ENCODE peak calls at places on chromosome 11, in four cellular contexts. C is IMR-90, K is H9, W is H1. T is an unnamed sample.

GRCh38 chr11:12598330-12599256 is 75.6 kb upstream of the TEAD1 start:
- DNase-seq in K (no peak), W (no peak), C (peak; percentile 59), T (no peak)

GRCh38 chr11:45926536-45927331 is 4.3 kb downstream of the LARGE2 start:
- DNase-seq in W (no peak), K (peak; percentile 20), C (no peak), T (no peak)

GRCh38 chr11:67355794-67356550 is 2.6 kb upstream of the POLD4 start:
- DNase-seq in C (no peak), W (no peak), K (no peak), T (no peak)

GRCh38 chr11:77140231-77140959 is 12.3 kb downstream of the MYO7A start:
- DNase-seq in C (peak; percentile 47), K (peak; percentile 74), W (peak; percentile 9), T (peak; percentile 81)

GRCh38 chr11:71119656-71120269 is 132.6 kb downstream of the SHANK2 start:
- DNase-seq in K (no peak), W (no peak), C (no peak), T (no peak)

GRCh38 chr11:36501236-36501635 is 8.8 kb downstream of the TRAF6 start:
- DNase-seq in C (peak; percentile 12), W (no peak), K (no peak), T (no peak)

GRCh38 chr11:57111646-57112045 is 70.1 kb upstream of the LRRC55 start:
- DNase-seq in W (no peak), C (no peak), K (no peak), T (no peak)

GRCh38 chr11:76385903-76386302 is 4.8 kb downstream of the GVQW3 start:
- DNase-seq in K (peak; percentile 40), C (peak; percentile 20), W (peak; percentile 2), T (peak; percentile 6)

GRCh38 chr11:115166826-115167225 is 337.4 kb downstream of the CADM1 start:
- DNase-seq in C (no peak), W (no peak), K (no peak), T (no peak)

GRCh38 chr11:131483453-131483852 is 113.0 kb downstream of the NTM start:
- DNase-seq in K (no peak), W (no peak), C (no peak), T (no peak)

GRCh38 chr11:65903068-65903481 is 2.9 kb upstream of the FOSL1 start:
- DNase-seq in W (no peak), C (peak; percentile 91), K (peak; percentile 70), T (peak; percentile 96)

GRCh38 chr11:69617220-69617619 is 23.7 kb upstream of the CCND1 start:
- DNase-seq in W (no peak), K (no peak), C (no peak), T (no peak)

GRCh38 chr11:14376920-14377319 is 17.9 kb upstream of the RRAS2 start:
- DNase-seq in K (no peak), W (no peak), C (no peak), T (no peak)

GRCh38 chr11:56331861-56332491 is 13.9 kb upstream of the OR8K1 start:
- DNase-seq in W (no peak), C (no peak), K (peak; percentile 41), T (no peak)

GRCh38 chr11:94518300-94518699 is 6.0 kb downstream of the C11orf97 start:
- DNase-seq in C (no peak), K (no peak), W (no peak), T (no peak)

GRCh38 chr11:12502041-12502440 is 124.7 kb downstream of the PARVA start:
- DNase-seq in W (no peak), K (no peak), C (peak; percentile 50), T (no peak)

GRCh38 chr11:126512741-126513715 is 157.5 kb downstream of the ST3GAL4 start:
- DNase-seq in K (no peak), C (no peak), W (no peak), T (peak; percentile 65)

GRCh38 chr11:68780829-68781228 is 29.5 kb upstream of the TESMIN start:
- DNase-seq in K (peak; percentile 83), C (no peak), W (peak; percentile 31), T (peak; percentile 91)

GRCh38 chr11:92552942-92553341 is 328.3 kb downstream of the FAT3 start:
- DNase-seq in K (no peak), C (peak; percentile 4), W (no peak), T (no peak)

GRCh38 chr11:130427049-130427388 is 1.4 kb downstream of the ADAMTS8 start:
- DNase-seq in W (no peak), K (no peak), C (no peak), T (no peak)

GRCh38 chr11:59551651-59552521 is 40.5 kb downstream of the OR4D9 start:
- DNase-seq in C (peak; percentile 90), W (no peak), K (peak; percentile 36), T (peak; percentile 89)

GRCh38 chr11:2794419-2794795 is 91.2 kb downstream of the CDKN1C start:
- DNase-seq in C (no peak), K (peak; percentile 14), W (no peak), T (no peak)

GRCh38 chr11:46237248-46238077 is 40.0 kb upstream of the CREB3L1 start:
- DNase-seq in K (peak; percentile 77), W (peak; percentile 61), C (peak; percentile 92), T (peak; percentile 95)

GRCh38 chr11:94803491-94803890 is 35.3 kb downstream of the AMOTL1 start:
- DNase-seq in K (no peak), W (no peak), C (peak; percentile 70), T (no peak)

GRCh38 chr11:10394229-10395100 is 60.6 kb upstream of the AMPD3 start:
- DNase-seq in K (no peak), C (peak; percentile 90), W (no peak), T (no peak)

GRCh38 chr11:60370811-60371297 is 7.5 kb upstream of the MS4A7 start:
- DNase-seq in C (no peak), W (no peak), K (no peak), T (no peak)

GRCh38 chr11:65743928-65744698 is 23.5 kb upstream of the RNASEH2C start:
- DNase-seq in C (no peak), K (peak; percentile 82), W (peak; percentile 50), T (peak; percentile 44)

GRCh38 chr11:118263694-118264567 is at the start of gene MPZL2:
- DNase-seq in K (peak; percentile 74), C (no peak), W (no peak), T (peak; percentile 57)

GRCh38 chr11:43278302-43278956 is 33.4 kb upstream of the API5 start:
- DNase-seq in C (peak; percentile 23), W (no peak), K (peak; percentile 60), T (peak; percentile 79)

GRCh38 chr11:77589521-77590193 is at the start of gene AQP11:
- DNase-seq in W (peak; percentile 74), C (peak; percentile 80), K (peak; percentile 92), T (peak; percentile 94)

GRCh38 chr11:22539851-22540376 is 85.7 kb downstream of the FANCF start:
- DNase-seq in W (no peak), K (no peak), C (peak; percentile 28), T (peak; percentile 32)

GRCh38 chr11:83374311-83374710 is 88.1 kb upstream of the CCDC90B start:
- DNase-seq in K (no peak), C (no peak), W (no peak), T (no peak)

DNA sequence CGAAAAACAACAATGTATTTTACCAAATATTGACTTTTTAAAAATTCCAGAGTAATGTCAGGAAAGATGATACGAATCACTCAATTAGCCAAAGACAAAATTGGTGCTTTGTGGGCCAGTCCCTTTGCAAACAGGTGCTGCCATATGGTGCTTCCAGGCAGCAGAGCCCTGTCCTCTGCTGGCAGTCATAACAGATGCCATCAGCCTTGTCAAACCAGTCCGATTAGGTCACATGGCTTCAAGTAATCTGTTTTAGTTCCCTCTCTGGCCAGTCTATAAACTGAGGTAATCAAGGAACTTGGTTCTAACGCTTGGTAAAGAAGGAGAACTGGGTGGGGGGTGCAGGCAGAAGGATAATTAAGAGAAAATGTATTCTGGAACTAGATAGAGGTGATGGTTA is 49.1 kb upstream of the CAPRIN1 start:
- DNase-seq in C (no peak), W (no peak), K (no peak), T (no peak)
- H3K56ac ChIP-seq in C (no peak overlapping the region), W (no peak overlapping the region), K (no peak overlapping the region), T (no peak overlapping the region)

GRCh38 chr11:110960167-110960566 is 247.9 kb upstream of the ARHGAP20 start:
- DNase-seq in W (no peak), C (no peak), K (no peak), T (no peak)
- H3K56ac ChIP-seq in W (no peak overlapping the region), C (no peak overlapping the region), K (no peak overlapping the region), T (no peak overlapping the region)

DNA sequence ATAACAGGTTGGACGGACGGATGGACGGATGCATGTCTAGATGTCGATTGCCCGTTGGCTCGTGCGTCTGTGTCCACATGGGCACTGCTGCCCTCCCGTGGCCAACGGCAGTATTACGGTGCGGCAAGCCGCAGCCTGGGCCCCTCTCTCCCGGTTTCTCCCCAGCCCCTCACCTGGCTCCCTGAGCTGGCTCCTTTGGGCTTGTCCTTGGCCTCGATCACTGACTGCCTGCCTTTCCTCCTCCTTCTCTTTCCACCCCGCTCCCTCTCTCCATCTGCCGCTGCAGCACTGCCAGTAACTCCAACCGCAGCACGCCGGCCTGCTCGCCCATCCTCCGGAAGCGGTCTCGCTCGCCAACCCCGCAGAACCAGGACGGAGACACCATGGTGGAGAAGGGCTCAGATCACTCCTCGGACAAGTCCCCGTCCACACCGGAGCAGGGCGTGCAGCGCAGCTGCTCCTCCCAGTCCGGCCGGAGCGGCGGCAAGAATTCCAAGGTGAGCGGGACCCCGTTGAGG is 77.3 kb downstream of the SCN3B start:
- DNase-seq in C (peak; percentile 43), W (peak; percentile 41), K (peak; percentile 80), T (peak; percentile 56)
- H3K56ac ChIP-seq in C (no peak overlapping the region), W (no peak overlapping the region), K (no peak overlapping the region), T (peak overlapping the region; percentile 60)

DNA sequence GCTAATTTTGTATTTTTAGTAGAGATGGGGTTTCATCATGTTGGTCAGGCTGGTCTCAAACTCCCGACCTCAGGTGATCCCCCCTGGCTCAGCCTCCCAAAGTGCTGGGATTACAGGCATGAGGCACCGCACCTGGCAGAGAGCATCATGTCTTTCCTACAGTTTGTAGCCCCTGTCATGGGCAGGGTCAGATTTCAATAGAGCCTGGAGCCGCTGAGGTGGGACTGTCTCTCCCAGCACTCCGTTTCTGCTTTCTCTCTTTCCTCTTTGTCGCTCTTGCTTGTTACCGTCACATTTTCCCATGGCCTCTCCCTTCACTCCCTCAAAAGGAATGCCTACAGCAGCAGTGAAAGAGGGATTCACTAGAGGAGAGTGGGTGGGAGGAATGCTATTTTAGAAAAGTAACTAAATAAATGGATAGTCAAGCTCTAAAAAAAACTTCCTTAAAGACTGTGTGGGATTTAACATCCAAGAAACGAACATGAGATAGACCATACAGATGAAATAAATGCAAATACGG is 136.7 kb upstream of the TTC12 start:
- DNase-seq in K (no peak), W (no peak), C (no peak), T (no peak)
- H3K56ac ChIP-seq in K (no peak overlapping the region), W (no peak overlapping the region), C (no peak overlapping the region), T (no peak overlapping the region)

T was measured in mesendoderm.